ENCODE peak calls at places on chromosome 18, in four cellular contexts. X is aorta, U is IMR-90, Y is left ventricle myocardium inferior. D is an unnamed sample.

GRCh38 chr18:45684341-45685115 is 39.5 kb upstream of the SLC14A1 start:
- DNase-seq in X (no peak), U (peak), Y (no peak), D (no peak)

GRCh38 chr18:79784965-79785770 is 12.6 kb upstream of the KCNG2 start:
- DNase-seq in X (peak), U (peak), Y (no peak), D (peak)

GRCh38 chr18:59516356-59517155 is 157.5 kb upstream of the LMAN1 start:
- DNase-seq in X (no peak), U (peak), Y (peak), D (no peak)

GRCh38 chr18:71105078-71105819 is 816.4 kb downstream of the SOCS6 start:
- DNase-seq in X (no peak), U (peak), Y (no peak), D (no peak)

GRCh38 chr18:26262156-26262555 is 35.9 kb downstream of the TAF4B start:
- DNase-seq in X (no peak), U (no peak), Y (no peak), D (no peak)

GRCh38 chr18:23578891-23579653 is 7.2 kb downstream of the NPC1 start:
- DNase-seq in X (no peak), U (peak), Y (no peak), D (no peak)

GRCh38 chr18:9354256-9354655 is 19.7 kb downstream of the TWSG1 start:
- DNase-seq in X (no peak), U (peak), Y (no peak), D (no peak)

GRCh38 chr18:50819027-50819726 is 639 bp downstream of the MRO start:
- DNase-seq in X (peak), U (no peak), Y (peak), D (peak)

GRCh38 chr18:6376433-6377229 is 38.1 kb downstream of the L3MBTL4 start:
- DNase-seq in X (no peak), U (no peak), Y (no peak), D (no peak)

GRCh38 chr18:32889620-32890593 is 117.1 kb upstream of the KLHL14 start:
- DNase-seq in X (no peak), U (no peak), Y (no peak), D (no peak)

GRCh38 chr18:57640236-57640635 is 18.6 kb upstream of the NARS1 start:
- DNase-seq in X (no peak), U (peak), Y (no peak), D (no peak)

GRCh38 chr18:62963522-62963921 is 248.2 kb downstream of the PHLPP1 start:
- DNase-seq in X (no peak), U (peak), Y (no peak), D (no peak)

GRCh38 chr18:25880441-25880840 is 210.0 kb downstream of the SS18 start:
- DNase-seq in X (no peak), U (no peak), Y (no peak), D (no peak)

GRCh38 chr18:27728659-27729058 is 448.3 kb downstream of the CDH2 start:
- DNase-seq in X (no peak), U (no peak), Y (no peak), D (no peak)

GRCh38 chr18:68797901-68798300 is at the start of gene CCDC102B:
- DNase-seq in X (no peak), U (peak), Y (no peak), D (no peak)

GRCh38 chr18:45379903-45380302 is 235.4 kb upstream of the SLC14A2 start:
- DNase-seq in X (no peak), U (no peak), Y (no peak), D (no peak)

GRCh38 chr18:4035521-4035920 is 419.6 kb downstream of the DLGAP1 start:
- DNase-seq in X (no peak), U (no peak), Y (no peak), D (no peak)
- H3K27ac ChIP-seq in X (no peak), U (no peak), Y (no peak), D (no peak)

GRCh38 chr18:21740724-21741510 is at the start of gene MIB1:
- DNase-seq in X (no peak), U (peak), Y (peak), D (peak)

GRCh38 chr18:21741511-21742322 is 1.1 kb downstream of the MIB1 start:
- DNase-seq in X (peak), U (peak), Y (peak), D (peak)

GRCh38 chr18:21739604-21740473 is 753 bp upstream of the MIB1 start:
- DNase-seq in X (no peak), U (no peak), Y (no peak), D (no peak)

GRCh38 chr18:21742323-21742687 is 1.7 kb downstream of the MIB1 start:
- DNase-seq in X (no peak), U (peak), Y (no peak), D (no peak)

DNA sequence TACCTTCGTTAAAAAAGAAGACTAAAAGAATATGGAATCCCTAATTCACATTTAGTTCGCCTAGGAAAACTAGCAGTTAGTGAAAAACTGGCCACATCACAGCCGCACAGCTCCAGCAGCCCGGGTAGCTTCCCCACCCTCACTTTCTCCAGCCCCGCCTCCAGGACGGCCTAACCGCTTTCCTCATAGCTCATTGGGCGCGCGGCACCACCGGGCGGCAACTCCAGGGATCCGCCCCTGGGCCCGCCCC is 193 bp upstream of the MIB1 start:
- DNase-seq in X (peak), U (peak), Y (peak), D (peak)
- H3K27ac ChIP-seq in X (no peak), U (no peak), Y (peak), D (peak)

GRCh38 chr18:35490894-35491688 is 6.7 kb downstream of the INO80C start:
- DNase-seq in X (no peak), U (no peak), Y (no peak), D (no peak)
- H3K27ac ChIP-seq in X (no peak), U (no peak), Y (peak), D (no peak)

DNA sequence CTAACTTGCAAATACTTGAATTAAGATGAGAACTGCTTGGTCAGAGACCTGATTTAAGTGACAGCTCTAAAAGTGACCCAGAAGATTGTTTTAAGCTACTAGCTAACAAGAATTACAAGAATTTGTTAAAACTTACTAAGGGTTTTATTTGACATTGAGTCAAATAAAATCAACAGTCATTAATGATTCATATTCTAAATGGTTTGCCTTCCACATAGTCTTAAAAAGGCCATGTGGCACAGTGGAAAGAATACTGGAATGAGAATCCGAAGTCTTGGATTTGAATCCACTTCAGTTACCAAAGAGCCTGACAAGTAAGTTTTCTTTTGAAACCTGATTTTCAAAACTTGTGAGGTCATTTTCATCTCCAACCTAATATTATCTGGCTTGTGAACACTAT is 489.3 kb downstream of the ADCYAP1 start:
- DNase-seq in X (no peak), U (no peak), Y (no peak), D (no peak)
- H3K27ac ChIP-seq in X (no peak), U (no peak), Y (no peak), D (no peak)

DNA sequence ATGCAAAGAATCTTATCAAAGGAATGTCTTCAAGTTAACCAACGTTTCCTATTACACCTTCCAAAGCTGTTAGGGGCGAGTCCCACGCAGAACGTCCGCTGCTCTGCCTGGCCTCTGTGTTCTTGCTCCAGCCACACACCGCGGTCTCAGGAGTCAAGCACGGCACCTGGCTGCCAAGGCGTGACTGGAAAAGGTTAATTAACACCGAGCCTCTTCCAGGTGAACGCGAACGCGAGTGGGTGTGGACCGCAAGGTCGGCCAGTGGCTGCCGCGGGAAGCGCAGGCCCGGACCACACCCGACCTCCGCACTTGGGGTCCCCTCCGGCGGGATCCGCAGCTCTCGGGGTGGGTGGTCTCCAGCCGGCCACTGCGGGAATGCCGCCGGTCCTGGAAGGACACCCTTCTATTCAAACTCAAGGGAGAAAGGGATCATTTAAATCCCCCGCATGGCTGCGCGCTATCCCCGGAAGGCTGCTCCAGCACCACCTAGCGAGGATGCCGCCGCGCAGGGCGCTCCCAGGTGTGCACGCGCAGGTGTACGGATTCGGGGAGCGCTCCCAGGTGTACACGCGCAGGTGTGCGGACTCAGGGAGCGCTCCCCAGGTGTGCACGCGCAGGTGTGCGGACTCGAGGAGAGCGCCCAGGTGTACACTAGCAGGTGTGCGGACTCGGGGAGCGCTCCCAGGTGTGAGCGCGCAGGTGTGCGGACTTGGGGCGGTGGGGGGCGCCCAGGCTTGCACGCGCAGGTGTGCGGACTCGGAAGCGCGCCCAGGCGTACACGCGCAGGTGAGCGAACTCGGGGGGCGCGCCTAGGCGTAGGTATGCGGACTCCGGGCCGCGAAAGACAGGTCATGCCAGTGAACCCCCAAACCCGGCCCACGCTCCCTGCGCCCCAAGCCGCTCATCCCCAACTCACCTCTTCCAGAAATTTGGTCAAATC is 662 bp downstream of the CYB5A start:
- DNase-seq in X (no peak), U (no peak), Y (peak), D (peak)
- H3K27ac ChIP-seq in X (no peak), U (peak), Y (peak), D (peak)

DNA sequence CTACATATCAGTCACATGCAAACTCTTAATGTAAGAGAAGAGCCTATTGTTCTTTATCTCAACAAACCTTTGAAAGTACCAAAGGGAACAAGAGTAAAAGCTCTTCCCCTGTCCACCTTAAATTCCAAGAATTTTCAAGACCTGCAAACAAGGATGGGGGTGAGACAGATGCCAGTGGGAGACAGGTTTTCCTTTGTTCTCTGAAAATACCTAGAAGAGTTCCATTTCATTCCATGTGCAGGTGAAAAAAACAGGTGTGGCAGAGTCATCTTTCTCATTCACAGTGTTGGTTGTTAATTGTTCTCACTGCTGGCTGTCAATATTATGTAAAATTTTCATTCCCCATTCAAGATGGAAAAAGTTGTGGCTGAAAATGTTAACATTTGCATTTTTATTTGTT is 346.8 kb downstream of the KIAA1328 start:
- DNase-seq in X (no peak), U (no peak), Y (no peak), D (no peak)
- H3K27ac ChIP-seq in X (no peak), U (no peak), Y (no peak), D (no peak)

GRCh38 chr18:75249192-75249551 is 38.6 kb downstream of the TSHZ1 start:
- DNase-seq in X (no peak), U (no peak), Y (no peak), D (no peak)
- H3K27ac ChIP-seq in X (no peak), U (peak), Y (peak), D (peak)

DNA sequence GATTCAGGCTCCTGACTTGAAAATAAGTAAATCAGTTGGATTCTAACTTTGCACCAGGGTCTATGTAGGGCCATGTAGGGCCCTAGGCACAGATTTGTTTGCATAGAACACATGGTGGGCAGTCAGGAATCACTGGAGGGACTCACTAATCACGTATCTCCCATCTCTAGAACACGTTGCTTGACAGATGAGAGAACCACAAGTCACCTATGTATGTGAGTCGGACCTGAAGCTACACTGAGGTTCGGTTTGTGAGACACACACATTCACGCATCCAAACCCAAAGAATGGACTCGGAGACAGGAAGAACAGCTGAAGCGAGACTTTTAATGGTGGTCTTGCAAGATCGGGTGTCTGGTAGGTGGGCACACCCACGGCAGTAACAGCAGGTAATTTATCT is 157.0 kb downstream of the ZNF516 start:
- DNase-seq in X (no peak), U (no peak), Y (no peak), D (no peak)
- H3K27ac ChIP-seq in X (no peak), U (no peak), Y (no peak), D (no peak)

GRCh38 chr18:48783616-48784520 is 166.9 kb downstream of the SMAD7 start:
- DNase-seq in X (no peak), U (no peak), Y (no peak), D (peak)

GRCh38 chr18:48781990-48782368 is 168.8 kb downstream of the SMAD7 start:
- DNase-seq in X (no peak), U (no peak), Y (no peak), D (no peak)

GRCh38 chr18:48781041-48781989 is 169.4 kb downstream of the SMAD7 start:
- DNase-seq in X (peak), U (peak), Y (peak), D (peak)

GRCh38 chr18:48780151-48781001 is 170.4 kb downstream of the SMAD7 start:
- DNase-seq in X (peak), U (peak), Y (no peak), D (peak)

GRCh38 chr18:48782381-48782841 is 168.4 kb downstream of the SMAD7 start:
- DNase-seq in X (peak), U (no peak), Y (peak), D (peak)
- H3K27ac ChIP-seq in X (peak), U (peak), Y (peak), D (peak)